ENCODE peak calls at places on chromosomes 13 and 19, in five cellular contexts. M, H, E, V and S are unnamed samples.

GRCh38 chr13:32023698-32024097 is 7.9 kb upstream of the FRY start:
- DNase-seq in M (no peak), E (no peak), H (no peak), V (no peak), S (no peak)

GRCh38 chr13:111007209-111007608 is 92.3 kb upstream of the ANKRD10 start:
- DNase-seq in E (no peak), M (no peak), V (no peak), H (no peak), S (no peak)

GRCh38 chr13:100673376-100673830 is 1.2 kb downstream of the TMTC4 start:
- DNase-seq in M (peak), V (no peak), E (no peak), H (no peak), S (no peak)

GRCh38 chr19:1105217-1105872 is 1.6 kb downstream of the GPX4 start:
- DNase-seq in H (peak), E (no peak), V (no peak), M (no peak), S (peak)

GRCh38 chr19:2145831-2146241 is 5.5 kb downstream of the AP3D1 start:
- DNase-seq in H (peak), M (no peak), E (no peak), V (no peak), S (no peak)

GRCh38 chr19:31418055-31418454 is 68.8 kb upstream of the TSHZ3 start:
- DNase-seq in H (no peak), E (no peak), V (peak), M (peak), S (no peak)

GRCh38 chr13:63438951-63439350 is 2023.3 kb upstream of the PCDH20 start:
- DNase-seq in H (no peak), V (no peak), M (no peak), E (no peak), S (no peak)

GRCh38 chr19:16326401-16327130 is 1.9 kb downstream of the KLF2 start:
- DNase-seq in H (no peak), M (peak), V (no peak), E (no peak), S (peak)

GRCh38 chr13:46211521-46212351 is at the start of gene LRRC63:
- DNase-seq in M (peak), V (peak), E (peak), H (no peak), S (peak)

GRCh38 chr19:17455308-17455707 is 5.4 kb downstream of the NXNL1 start:
- DNase-seq in M (no peak), H (no peak), E (no peak), V (no peak), S (no peak)

GRCh38 chr19:18156841-18157464 is 4.0 kb downstream of the PIK3R2 start:
- DNase-seq in H (peak), V (no peak), E (no peak), M (no peak), S (peak)

GRCh38 chr19:29191005-29191404 is 21.9 kb downstream of the UQCRFS1 start:
- DNase-seq in M (no peak), H (no peak), E (no peak), V (no peak), S (no peak)

GRCh38 chr13:48533207-48533499 is 273 bp upstream of the RCBTB2 start:
- DNase-seq in M (no peak), H (no peak), V (no peak), E (no peak), S (no peak)

GRCh38 chr13:51589793-51590192 is 5.5 kb downstream of the WDFY2 start:
- DNase-seq in V (no peak), H (no peak), E (no peak), M (no peak), S (peak)
- H3K4me3 ChIP-seq in V (no peak), H (no peak), E (no peak), M (no peak), S (no peak)

GRCh38 chr19:33060586-33060985 is 4.1 kb downstream of the RHPN2 start:
- DNase-seq in E (no peak), H (no peak), M (no peak), V (no peak), S (no peak)

GRCh38 chr19:33062902-33063301 is 1.8 kb downstream of the RHPN2 start:
- DNase-seq in H (no peak), E (no peak), V (no peak), M (no peak), S (no peak)

GRCh38 chr19:33064778-33065550 is at the start of gene RHPN2:
- DNase-seq in V (peak), H (peak), E (peak), M (peak), S (peak)

GRCh38 chr19:33064117-33064777 is 441 bp downstream of the RHPN2 start:
- DNase-seq in M (peak), V (no peak), E (peak), H (no peak), S (peak)

GRCh38 chr19:33063356-33064116 is 1.2 kb downstream of the RHPN2 start:
- DNase-seq in V (no peak), M (peak), E (peak), H (peak), S (peak)
- H3K14ac ChIP-seq in V (no peak), M (no peak), E (peak), H (no peak), S (no peak)

DNA sequence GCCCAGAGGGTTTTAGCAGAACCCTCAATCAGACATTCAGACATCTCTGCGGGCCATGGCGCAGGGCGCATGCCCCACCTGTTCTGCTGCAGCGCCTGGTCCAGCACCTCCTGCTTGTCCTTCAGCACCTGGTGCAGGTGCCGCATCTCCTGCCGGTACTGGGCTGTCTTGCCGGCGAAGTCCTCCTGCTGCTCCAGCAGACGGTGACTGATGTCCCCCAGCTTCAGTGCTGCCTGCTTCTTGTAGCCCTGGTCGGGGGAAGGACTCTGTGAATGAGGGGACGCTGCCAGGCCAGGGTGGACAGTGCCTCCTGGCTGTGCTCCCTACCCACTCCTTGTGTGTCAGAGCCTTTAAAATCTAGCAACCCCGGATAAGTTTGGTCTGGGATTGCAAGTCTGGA is 12.2 kb upstream of the SLC7A9 start:
- DNase-seq in M (peak), E (no peak), V (no peak), H (no peak), S (no peak)
- H2AK5ac ChIP-seq in M (no peak), E (no peak), V (no peak), H (no peak), S (no peak)

DNA sequence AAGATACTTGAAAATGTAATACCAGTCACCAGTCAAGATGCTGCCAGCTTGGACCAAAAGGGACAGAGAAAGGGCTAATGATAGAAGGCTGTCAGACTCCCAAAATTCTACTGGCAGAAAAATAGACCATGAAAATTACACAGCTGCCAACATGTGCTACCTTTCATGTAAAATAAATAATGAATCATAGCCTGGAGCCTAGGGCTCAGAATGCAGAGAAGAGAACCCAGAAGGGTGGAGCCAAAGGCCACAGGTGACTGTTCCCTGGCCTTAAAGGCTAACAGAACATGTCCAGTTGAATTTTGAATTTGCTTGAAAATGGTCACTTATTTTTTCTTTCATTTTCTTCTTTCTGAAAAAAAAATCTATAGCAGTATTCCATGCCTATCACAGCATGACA is 1827.0 kb upstream of the MIR17HG start:
- DNase-seq in E (no peak), V (no peak), H (no peak), M (no peak), S (no peak)
- H3K4me3 ChIP-seq in E (no peak), V (no peak), H (no peak), M (no peak), S (no peak)

DNA sequence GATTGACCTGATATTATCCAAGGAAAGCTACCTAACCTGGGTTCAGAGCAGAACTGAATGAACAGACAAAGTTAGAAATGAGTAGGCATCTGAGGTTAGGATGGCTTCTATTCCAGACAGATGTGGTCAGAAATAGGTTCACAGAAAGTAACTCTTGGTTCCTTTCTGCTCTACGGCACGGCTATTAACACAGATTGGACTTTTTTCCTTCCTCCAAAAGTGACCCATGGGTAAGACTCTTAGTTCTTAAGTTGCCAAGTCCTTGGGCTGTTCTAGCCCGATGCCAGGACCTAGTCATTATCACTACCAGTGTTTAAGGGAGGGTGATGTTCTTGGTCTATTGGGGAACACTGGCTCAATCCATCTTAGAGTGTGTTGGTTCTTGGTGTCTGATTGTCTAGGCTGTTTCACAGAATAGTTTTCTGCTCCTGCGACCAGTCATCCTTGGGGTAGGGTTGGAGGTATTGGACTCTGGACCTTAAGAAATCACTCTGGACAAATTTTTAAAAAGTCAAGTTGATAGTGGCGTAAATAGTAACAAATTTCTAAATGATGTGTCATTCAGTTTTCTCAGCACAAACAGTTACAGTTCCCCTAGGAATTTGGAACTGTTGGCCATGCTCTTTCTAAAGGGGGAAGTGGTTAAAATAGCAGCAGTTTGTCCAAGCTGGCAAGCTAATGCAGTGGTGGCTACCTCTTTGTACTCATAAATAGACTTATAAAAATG is 60.1 kb upstream of the MYCBP2 start:
- DNase-seq in V (no peak), E (no peak), H (peak), M (no peak), S (peak)
- H3K14ac ChIP-seq in V (no peak), E (no peak), H (peak), M (no peak), S (no peak)

GRCh38 chr19:35184884-35185283 is 30.3 kb downstream of the FXYD5 start:
- DNase-seq in V (no peak), H (no peak), M (no peak), E (no peak), S (no peak)

GRCh38 chr19:35184267-35184666 is 29.7 kb downstream of the FXYD5 start:
- DNase-seq in E (no peak), V (no peak), H (no peak), M (no peak), S (no peak)

GRCh38 chr19:35178701-35179100 is 24.2 kb downstream of the FXYD5 start:
- DNase-seq in H (no peak), E (no peak), M (no peak), V (no peak), S (no peak)

GRCh38 chr19:35179830-35180229 is 25.3 kb downstream of the FXYD5 start:
- DNase-seq in M (no peak), E (no peak), H (no peak), V (no peak), S (no peak)

GRCh38 chr19:35181387-35181786 is 26.9 kb downstream of the FXYD5 start:
- DNase-seq in V (no peak), M (no peak), E (no peak), H (no peak), S (no peak)
- H2AK5ac ChIP-seq in V (no peak), M (no peak), E (no peak), H (no peak), S (no peak)